ENCODE peak calls at places on chromosome 13, in nine cellular contexts. R is pancreas, B is ovary, D is fibroblast of pulmonary artery, F is lower lobe of right lung, C is fibroblast of mammary gland, X is SK-N-SH, M is spleen, L is AG10803. I is an unnamed sample.

GRCh38 chr13:74205313-74205690 is 71.1 kb upstream of the KLF12 start:
- DNase-seq in R (no peak), B (no peak), D (no peak), F (no peak), C (no peak), X (no peak), M (no peak), L (no peak), I (no peak)

GRCh38 chr13:45879666-45880065 is 28.1 kb upstream of the SIAH3 start:
- DNase-seq in R (no peak), B (no peak), D (no peak), F (no peak), C (peak; percentile 18), X (no peak), M (no peak), L (no peak), I (no peak)

GRCh38 chr13:60590775-60591174 is 193.8 kb downstream of the TDRD3 start:
- DNase-seq in R (no peak), B (no peak), D (no peak), F (no peak), C (peak; percentile 24), X (no peak), M (no peak), L (peak; percentile 60), I (no peak)

GRCh38 chr13:26600345-26600761 is 42.9 kb downstream of the WASF3 start:
- DNase-seq in R (no peak), B (no peak), D (no peak), F (no peak), C (peak; percentile 81), X (no peak), M (no peak), L (peak; percentile 80), I (no peak)

GRCh38 chr13:30421093-30422055 is 919 bp upstream of the UBE2L5 start:
- DNase-seq in R (peak; percentile 81), B (peak; percentile 80), D (peak; percentile 85), F (peak; percentile 88), C (peak; percentile 81), X (peak; percentile 77), M (peak; percentile 94), L (peak; percentile 93), I (peak; percentile 72)

GRCh38 chr13:22091971-22092300 is 421.1 kb downstream of the FGF9 start:
- DNase-seq in R (no peak), B (no peak), D (no peak), F (no peak), C (no peak), X (no peak), M (no peak), L (no peak), I (no peak)

GRCh38 chr13:42049454-42049780 is 969 bp downstream of the DGKH start:
- DNase-seq in R (no peak), B (no peak), D (no peak), F (no peak), C (no peak), X (no peak), M (no peak), L (no peak), I (no peak)

GRCh38 chr13:43230989-43231388 is 207.6 kb downstream of the DNAJC15 start:
- DNase-seq in R (no peak), B (no peak), D (no peak), F (no peak), C (no peak), X (no peak), M (no peak), L (no peak), I (no peak)

GRCh38 chr13:80151016-80151415 is 189.9 kb downstream of the SPRY2 start:
- DNase-seq in R (no peak), B (no peak), D (no peak), F (no peak), C (no peak), X (no peak), M (no peak), L (no peak), I (no peak)

GRCh38 chr13:73399347-73400216 is 340.8 kb downstream of the KLF5 start:
- DNase-seq in R (no peak), B (no peak), D (no peak), F (no peak), C (no peak), X (no peak), M (no peak), L (no peak), I (no peak)

GRCh38 chr13:103133551-103133950 is 67.3 kb upstream of the SLC10A2 start:
- DNase-seq in R (peak; percentile 21), B (no peak), D (no peak), F (no peak), C (no peak), X (no peak), M (no peak), L (no peak), I (no peak)

DNA sequence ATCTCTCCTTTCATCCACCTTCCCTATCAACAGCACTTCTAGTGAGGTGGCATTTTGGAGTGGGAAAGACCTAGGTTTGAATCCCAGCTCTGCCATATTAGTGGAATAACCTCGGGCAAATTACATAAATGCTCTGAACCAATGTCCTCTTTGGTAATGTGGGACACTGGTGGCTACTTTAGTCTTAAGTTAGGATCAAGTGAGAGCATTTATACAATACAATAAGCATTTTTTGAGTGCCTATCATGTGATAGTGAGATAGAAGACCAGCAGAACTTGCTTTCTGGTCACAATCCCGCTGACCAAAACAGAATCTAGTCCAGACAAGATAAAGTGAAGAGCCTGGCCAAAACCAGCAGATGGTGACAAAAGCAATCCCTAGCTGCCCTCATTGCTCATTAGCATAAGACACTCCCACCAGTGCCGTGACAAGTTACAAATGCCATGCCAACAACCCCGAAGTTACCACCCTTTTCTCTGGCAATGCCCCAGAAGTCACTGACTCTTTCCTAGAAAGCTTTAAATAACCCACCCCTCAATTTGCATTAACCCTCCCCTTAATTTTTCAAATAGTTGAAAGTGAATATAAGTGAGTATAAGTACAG is 28.8 kb upstream of the KPNA3 start:
- DNase-seq in R (no peak), B (no peak), D (peak; percentile 9), F (no peak), C (no peak), X (no peak), M (no peak), L (peak; percentile 4), I (no peak)
- TF ChIP-seq CTCF in R (no peak), B (no peak), D (no peak), F (no peak), C (peak; percentile 14), X (peak; percentile 20), M (no peak), L (peak; percentile 14), I (no peak)

GRCh38 chr13:92530364-92530763 is 696.2 kb upstream of the GPC6 start:
- DNase-seq in R (no peak), B (no peak), D (peak; percentile 11), F (no peak), C (no peak), X (no peak), M (no peak), L (no peak), I (no peak)
- TF ChIP-seq CTCF in R (no peak), B (no peak), D (no peak), F (no peak), C (no peak), X (no peak), M (peak; percentile 13), L (no peak), I (no peak)

DNA sequence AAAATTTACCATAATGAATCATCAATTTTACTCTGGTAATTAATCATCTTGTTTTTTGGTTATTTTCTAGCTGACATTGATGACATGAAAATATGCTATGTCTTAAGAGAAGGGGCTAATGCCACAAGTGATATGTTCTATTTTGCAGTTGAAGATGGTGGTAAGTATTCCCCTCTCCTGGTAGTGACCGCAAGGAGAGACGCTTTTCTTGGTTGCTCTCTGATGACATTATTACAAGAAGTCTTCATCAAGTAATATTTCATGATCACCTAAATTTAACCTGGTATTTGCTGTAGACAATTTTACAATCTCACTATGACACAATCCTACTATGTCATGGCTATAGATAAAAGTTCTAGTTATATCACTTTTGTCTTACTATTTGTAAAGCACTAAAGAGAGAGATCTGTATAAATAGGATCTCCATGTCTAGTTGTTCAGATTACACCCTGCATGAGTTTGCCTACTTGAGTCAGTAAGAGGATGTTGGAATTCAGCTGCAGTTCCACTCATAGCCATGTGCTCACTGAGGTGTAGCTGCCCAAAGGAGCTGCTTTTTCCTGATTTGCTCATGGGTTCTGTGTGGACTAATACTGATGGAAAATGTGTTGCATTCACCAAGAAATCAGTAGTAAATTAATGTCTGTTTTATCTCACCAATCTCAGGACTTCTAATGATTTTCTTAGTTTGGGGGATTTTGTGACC is 10.9 kb downstream of the FREM2 start:
- DNase-seq in R (no peak), B (no peak), D (no peak), F (no peak), C (peak; percentile 7), X (no peak), M (no peak), L (no peak), I (no peak)
- TF ChIP-seq CTCF in R (no peak), B (no peak), D (no peak), F (no peak), C (no peak), X (no peak), M (no peak), L (no peak), I (no peak)

GRCh38 chr13:99028890-99029289 is 51.0 kb upstream of the DOCK9 start:
- DNase-seq in R (no peak), B (no peak), D (no peak), F (no peak), C (no peak), X (no peak), M (no peak), L (no peak), I (no peak)
- TF ChIP-seq CTCF in R (no peak), B (no peak), D (peak; percentile 13), F (peak; percentile 33), C (peak; percentile 43), X (peak; percentile 17), M (peak; percentile 41), L (peak; percentile 5), I (no peak)

GRCh38 chr13:37074703-37075102 is 15.2 kb upstream of the SUPT20H start:
- DNase-seq in R (no peak), B (no peak), D (peak; percentile 67), F (no peak), C (peak; percentile 55), X (peak; percentile 39), M (no peak), L (peak; percentile 59), I (no peak)
- TF ChIP-seq CTCF in R (peak; percentile 3), B (no peak), D (peak; percentile 34), F (peak; percentile 26), C (peak; percentile 37), X (peak; percentile 69), M (peak; percentile 43), L (peak; percentile 53), I (peak; percentile 21)

GRCh38 chr13:94073006-94073744 is 406.3 kb downstream of the DCT start:
- DNase-seq in R (no peak), B (no peak), D (peak; percentile 72), F (no peak), C (peak; percentile 93), X (no peak), M (no peak), L (peak; percentile 91), I (peak; percentile 44)
- TF ChIP-seq CTCF in R (no peak), B (no peak), D (no peak), F (no peak), C (no peak), X (peak; percentile 13), M (no peak), L (no peak), I (no peak)

I was measured in AG09319.